ENCODE peak calls at places on chromosomes 16 and 17, in five cellular contexts. C is lower lobe of right lung; P is CD8-positive, alpha-beta memory T cell; S is MM.1S; E is cardiac muscle cell. Y is an unnamed sample.

GRCh38 chr17:21385281-21385845 is 9.2 kb downstream of the KCNJ12 start:
- DNase-seq in E (no peak), C (no peak), P (no peak), S (no peak), Y (no peak)

GRCh38 chr16:19375561-19376158 is 42.0 kb upstream of the TMC5 start:
- DNase-seq in P (no peak), C (no peak), E (peak; percentile 71), S (peak; percentile 70), Y (peak; percentile 52)

GRCh38 chr16:17488506-17488905 is 17.7 kb upstream of the XYLT1 start:
- DNase-seq in S (no peak), E (no peak), P (no peak), C (no peak), Y (no peak)

GRCh38 chr17:5800131-5800530 is 215.8 kb upstream of the NLRP1 start:
- DNase-seq in C (no peak), E (no peak), P (no peak), S (no peak), Y (no peak)

GRCh38 chr16:240559-240958 is 5.9 kb downstream of the FAM234A start:
- DNase-seq in S (no peak), E (no peak), C (no peak), P (no peak), Y (no peak)

GRCh38 chr17:58960068-58960467 is 146.6 kb downstream of the TRIM37 start:
- DNase-seq in S (peak; percentile 10), C (no peak), E (peak; percentile 62), P (no peak), Y (peak; percentile 20)

GRCh38 chr17:64599187-64599676 is 62.9 kb downstream of the SMURF2 start:
- DNase-seq in P (peak; percentile 37), E (no peak), C (peak; percentile 51), S (no peak), Y (no peak)

GRCh38 chr16:17359778-17360177 is 111.0 kb downstream of the XYLT1 start:
- DNase-seq in S (no peak), E (peak; percentile 15), C (no peak), P (no peak), Y (no peak)

GRCh38 chr16:700684-701584 is 4.7 kb downstream of the FBXL16 start:
- DNase-seq in E (no peak), S (no peak), P (peak; percentile 43), C (no peak), Y (no peak)

GRCh38 chr17:10295728-10296343 is 77.0 kb downstream of the MYH13 start:
- DNase-seq in P (no peak), E (peak; percentile 85), C (no peak), S (peak; percentile 25), Y (peak; percentile 61)

DNA sequence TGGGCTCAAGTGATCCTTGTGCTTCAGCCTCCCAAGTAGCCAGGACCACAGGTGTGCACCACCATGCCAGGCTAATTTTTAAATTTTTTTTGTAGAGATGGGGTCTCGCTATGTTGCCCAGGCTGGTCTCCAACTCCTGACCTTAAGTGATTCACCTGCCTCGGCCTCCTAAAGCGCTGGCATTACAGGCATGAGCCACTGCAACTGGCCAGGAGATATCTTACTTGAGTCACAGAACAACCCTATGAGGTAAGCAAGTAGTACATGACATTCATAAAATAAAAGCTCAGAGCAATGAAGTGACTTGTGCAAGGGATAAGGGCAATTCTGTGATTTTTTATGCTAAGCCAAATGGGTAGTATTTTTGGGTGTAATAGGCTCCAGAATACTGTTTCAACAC is 57.3 kb downstream of the CDC27 start:
- DNase-seq in C (no peak), P (no peak), S (no peak), E (peak; percentile 3), Y (no peak)
- H3K27ac ChIP-seq in C (no peak overlapping the region), P (no peak overlapping the region), S (no peak overlapping the region), E (no peak overlapping the region), Y (no peak overlapping the region)

DNA sequence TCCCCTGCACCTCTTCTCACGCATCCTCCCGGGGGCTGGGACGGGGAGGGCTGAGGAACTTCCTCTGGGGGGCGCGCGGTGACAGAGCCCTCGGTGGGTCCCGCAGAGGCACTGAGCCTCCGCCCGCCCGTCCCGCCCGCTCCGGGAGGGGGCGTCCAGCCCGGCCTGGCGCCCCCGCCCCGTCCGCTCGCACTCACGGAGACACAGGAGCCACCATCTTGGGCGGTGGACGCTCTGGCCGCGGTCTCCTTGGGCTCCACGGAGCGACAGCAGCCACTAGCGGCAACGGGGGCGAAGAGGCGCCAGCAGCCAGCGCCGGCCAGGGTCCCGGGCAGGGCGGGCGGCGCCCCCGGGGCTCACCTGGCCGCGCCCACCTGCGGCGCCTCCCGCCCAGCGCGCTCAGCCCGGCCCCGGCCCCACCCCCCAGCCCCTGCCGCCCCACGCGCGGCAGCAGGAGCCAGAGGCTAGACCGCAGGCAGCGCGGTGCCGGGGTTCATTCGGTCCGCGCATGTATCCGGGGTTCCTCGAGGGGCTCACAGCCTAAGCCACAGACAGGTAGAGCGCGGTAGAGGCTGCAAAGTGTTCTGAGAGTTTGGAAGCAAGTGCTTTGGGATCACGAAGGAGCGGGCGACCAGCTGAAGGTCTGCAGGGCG is at the start of gene C17orf113:
- DNase-seq in E (peak; percentile 32), P (peak; percentile 21), C (peak; percentile 71), S (peak; percentile 51), Y (peak; percentile 62)
- H3K27me3 ChIP-seq in E (no peaks in the 10 kb centered on the region), P (peaks cover 17% of the 10 kb centered on the region), C (peaks cover 5% of the 10 kb centered on the region), S (peaks cover 42% of the 10 kb centered on the region), Y (no peaks in the 10 kb centered on the region)

GRCh38 chr17:48792033-48792798 is 24.8 kb downstream of the TTLL6 start:
- DNase-seq in E (no peak), S (no peak), C (no peak), P (no peak), Y (no peak)

GRCh38 chr17:48799069-48799710 is 17.8 kb downstream of the TTLL6 start:
- DNase-seq in C (no peak), P (no peak), S (no peak), E (no peak), Y (no peak)

GRCh38 chr17:48791128-48792032 is 25.6 kb downstream of the TTLL6 start:
- DNase-seq in P (no peak), S (peak; percentile 34), E (peak; percentile 88), C (peak; percentile 62), Y (peak; percentile 91)

GRCh38 chr17:48790607-48791127 is 26.4 kb downstream of the TTLL6 start:
- DNase-seq in E (no peak), C (no peak), S (no peak), P (no peak), Y (no peak)

DNA sequence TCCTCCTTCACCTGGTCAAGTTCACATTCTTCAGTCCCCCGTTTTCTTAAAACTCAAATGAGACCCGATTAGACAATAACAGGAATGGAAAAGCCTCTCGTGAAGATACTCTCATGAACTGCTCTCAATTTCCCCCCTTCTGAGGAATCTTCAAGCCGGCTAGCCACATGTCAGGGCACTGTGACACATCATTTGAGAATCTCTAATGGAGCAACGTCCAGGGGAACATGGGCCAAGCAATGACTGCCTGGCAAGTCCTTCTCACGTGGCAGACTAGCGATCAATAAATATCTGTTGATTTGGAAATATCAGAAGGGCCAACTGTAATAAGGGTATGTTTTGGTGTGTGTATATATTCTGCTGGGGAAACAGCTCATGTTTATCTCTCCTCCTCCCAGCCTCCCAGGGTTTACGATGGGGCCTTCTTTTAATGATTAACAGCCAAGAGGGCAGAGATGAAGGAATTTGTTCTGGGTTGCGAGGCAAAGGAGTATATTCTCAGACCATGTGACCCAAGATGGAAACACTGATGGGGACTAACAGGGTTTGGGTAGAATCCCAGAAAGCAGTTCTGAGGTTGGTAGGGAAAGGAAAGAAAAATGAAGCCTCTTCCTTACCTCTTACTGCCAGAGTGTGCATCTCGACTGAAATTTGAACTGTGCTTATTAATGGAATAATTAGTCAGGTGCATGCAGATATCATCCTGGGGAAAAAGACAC is 21.4 kb downstream of the TTLL6 start:
- DNase-seq in C (no peak), S (no peak), P (no peak), E (peak; percentile 59), Y (no peak)
- H3K27ac ChIP-seq in C (no peak overlapping the region), S (no peak overlapping the region), P (no peak overlapping the region), E (no peak overlapping the region), Y (no peak overlapping the region)

DNA sequence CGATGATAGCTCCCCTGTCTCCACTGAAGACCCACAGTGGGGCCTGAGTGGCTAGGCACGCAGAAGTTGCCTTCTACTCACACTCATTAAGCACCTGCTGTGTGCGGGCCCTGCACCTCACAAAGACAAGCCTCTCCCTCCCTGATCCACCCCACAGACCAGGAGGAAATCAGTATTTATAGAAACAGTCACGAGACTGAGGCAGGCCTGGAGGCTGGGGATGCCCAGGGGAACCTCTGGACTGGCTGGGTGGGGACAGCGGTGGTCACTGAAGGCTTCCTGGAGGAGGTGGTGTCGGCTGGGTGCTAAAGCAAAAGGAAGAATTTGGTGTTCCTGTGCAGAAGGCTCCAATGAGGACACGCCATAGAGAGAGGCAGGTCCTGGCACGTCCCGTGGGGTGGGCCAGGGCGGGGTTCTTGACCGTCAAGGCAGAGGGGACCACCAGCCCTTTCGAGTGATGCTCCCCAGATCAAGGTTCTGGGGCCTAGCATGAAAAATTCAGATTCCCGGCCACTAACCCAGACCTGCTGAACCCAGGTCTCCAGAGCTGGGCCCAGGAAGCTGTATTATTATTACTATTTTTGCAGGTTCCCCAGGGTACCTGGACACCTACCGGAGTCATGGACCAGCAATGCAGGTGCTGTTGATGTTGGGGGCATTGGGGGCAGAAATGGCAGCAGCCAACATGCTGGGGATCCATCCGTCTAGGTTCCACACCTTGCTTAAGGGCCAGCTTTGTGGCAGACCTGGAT is 23.0 kb downstream of the PPL start:
- DNase-seq in P (no peak), C (no peak), E (no peak), S (no peak), Y (no peak)
- H3K27me3 ChIP-seq in P (no peaks in the 10 kb centered on the region), C (no peaks in the 10 kb centered on the region), E (no peaks in the 10 kb centered on the region), S (no peaks in the 10 kb centered on the region), Y (no peaks in the 10 kb centered on the region)

DNA sequence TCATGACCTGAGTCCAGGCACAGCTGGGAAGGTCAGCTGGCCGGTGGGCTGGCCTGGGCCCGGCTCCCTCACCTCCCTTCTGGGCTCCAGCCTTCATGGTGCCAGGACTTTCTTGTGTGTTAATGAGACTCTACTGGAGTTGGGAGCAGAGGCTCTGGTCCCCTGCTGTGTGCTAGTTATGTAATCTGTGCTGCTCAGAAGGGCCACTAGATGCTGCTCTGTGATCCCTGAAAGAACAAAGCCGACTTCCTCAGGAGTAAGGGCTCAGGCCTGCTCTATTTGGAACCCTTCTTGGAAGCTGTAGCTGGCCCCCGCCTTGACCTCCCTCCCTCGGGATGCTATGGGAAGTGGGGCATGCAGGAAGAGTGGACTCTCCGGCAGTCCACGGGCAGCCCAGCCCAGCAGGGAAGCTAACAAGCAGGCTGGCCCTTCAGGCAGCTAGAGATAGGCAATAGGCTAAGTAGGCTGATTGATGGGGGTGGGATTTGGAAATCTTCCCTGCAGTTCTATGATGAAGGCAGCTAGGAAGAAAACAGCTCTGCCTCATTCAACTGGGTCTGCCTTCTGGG is 3.3 kb upstream of the CDK5R1 start:
- DNase-seq in S (no peak), P (no peak), C (peak; percentile 53), E (peak; percentile 90), Y (peak; percentile 87)
- H3K27ac ChIP-seq in S (peak overlapping the region; percentile 85), P (no peak overlapping the region), C (peak overlapping the region; percentile 52), E (peak overlapping the region; percentile 57), Y (peak overlapping the region; percentile 65)

Y was measured in testis.